ENCODE peak calls at places on chromosome 22, in four cellular contexts. Y is mucosa of descending colon; B is neuronal stem cell; I is stimulated activated CD4-positive, alpha-beta T cell treated with anti-CD3 and anti-CD28 coated beads, Interleukin-2, amount 100 ng/mL, for 24 hours. T is an unnamed sample.

GRCh38 chr22:49935561-49935960 is 17.1 kb downstream of the CRELD2 start:
- DNase-seq in Y (no peak), B (no peak), I (no peak), T (peak; percentile 80)

GRCh38 chr22:48217596-48217995 is 1455.1 kb downstream of the TBC1D22A start:
- DNase-seq in Y (no peak), I (no peak), B (no peak), T (no peak)

GRCh38 chr22:24841261-24841660 is 35.2 kb downstream of the SGSM1 start:
- DNase-seq in Y (no peak), B (no peak), I (no peak), T (no peak)

GRCh38 chr22:28955817-28956216 is 72.4 kb downstream of the ZNRF3 start:
- DNase-seq in I (peak; percentile 72), B (no peak), Y (no peak), T (peak; percentile 34)

GRCh38 chr22:20988573-20989322 is 6.7 kb downstream of the LZTR1 start:
- DNase-seq in I (no peak), Y (no peak), B (no peak), T (no peak)

GRCh38 chr22:23282089-23282501 is 101.8 kb downstream of the BCR start:
- DNase-seq in B (no peak), I (no peak), Y (no peak), T (no peak)

GRCh38 chr22:24803064-24803542 is 2.9 kb upstream of the SGSM1 start:
- DNase-seq in Y (no peak), I (peak; percentile 72), B (peak; percentile 65), T (peak; percentile 69)

GRCh38 chr22:44155115-44155514 is 25.6 kb upstream of the PARVG start:
- DNase-seq in Y (no peak), B (no peak), I (no peak), T (no peak)

GRCh38 chr22:28442264-28442950 is 237.2 kb downstream of the TTC28 start:
- DNase-seq in B (peak; percentile 58), I (peak; percentile 66), Y (peak; percentile 83), T (peak; percentile 86)